ENCODE peak calls at places on chromosome 20, in six cellular contexts. A is astrocyte of the spinal cord; P is CD8-positive, alpha-beta T cell; B is natural killer cell; W is lower leg skin; Y is fibroblast of mammary gland. U is an unnamed sample.

GRCh38 chr20:58907481-58908137 is 55.1 kb downstream of the GNAS start:
- DNase-seq in A (peak), P (peak), B (peak), W (peak), Y (peak), U (no peak)

GRCh38 chr20:25280051-25280573 is 32.2 kb downstream of the PYGB start:
- DNase-seq in A (no peak), P (no peak), B (no peak), W (peak), Y (no peak), U (no peak)

GRCh38 chr20:62475819-62476073 is at the start of gene GATA5:
- DNase-seq in A (no peak), P (no peak), B (no peak), W (no peak), Y (no peak), U (no peak)

GRCh38 chr20:47392721-47393073 is 36.2 kb upstream of the ZMYND8 start:
- DNase-seq in A (no peak), P (no peak), B (no peak), W (no peak), Y (peak), U (no peak)

GRCh38 chr20:655730-656624 is 3.0 kb upstream of the SRXN1 start:
- DNase-seq in A (no peak), P (no peak), B (no peak), W (no peak), Y (no peak), U (no peak)

GRCh38 chr20:50450961-50451752 is 59.0 kb upstream of the PTPN1 start:
- DNase-seq in A (peak), P (no peak), B (peak), W (peak), Y (peak), U (no peak)

GRCh38 chr20:7650481-7650880 is 289.8 kb downstream of the HAO1 start:
- DNase-seq in A (peak), P (no peak), B (no peak), W (peak), Y (peak), U (no peak)

GRCh38 chr20:49230021-49230420 is 10.8 kb downstream of the DDX27 start:
- DNase-seq in A (no peak), P (no peak), B (no peak), W (no peak), Y (no peak), U (no peak)

GRCh38 chr20:49568491-49569151 is 684 bp upstream of the PTGIS start:
- DNase-seq in A (no peak), P (no peak), B (no peak), W (no peak), Y (no peak), U (no peak)

GRCh38 chr20:3168079-3168828 is 5.1 kb downstream of the LZTS3 start:
- DNase-seq in A (no peak), P (no peak), B (no peak), W (no peak), Y (no peak), U (peak)

GRCh38 chr20:53621482-53622246 is 28.0 kb upstream of the ZNF217 start:
- DNase-seq in A (peak), P (peak), B (no peak), W (peak), Y (peak), U (no peak)

GRCh38 chr20:1979116-1979778 is 14.6 kb downstream of the PDYN start:
- DNase-seq in A (no peak), P (no peak), B (no peak), W (no peak), Y (no peak), U (no peak)

GRCh38 chr20:324177-325042 is 942 bp upstream of the SOX12 start:
- DNase-seq in A (peak), P (peak), B (peak), W (peak), Y (peak), U (peak)

GRCh38 chr20:22346716-22347115 is 237.7 kb downstream of the FOXA2 start:
- DNase-seq in A (no peak), P (no peak), B (no peak), W (no peak), Y (no peak), U (no peak)

GRCh38 chr20:16541226-16541625 is 32.0 kb downstream of the KIF16B start:
- DNase-seq in A (no peak), P (no peak), B (no peak), W (no peak), Y (no peak), U (no peak)

GRCh38 chr20:53750827-53751393 is 157.3 kb upstream of the ZNF217 start:
- DNase-seq in A (peak), P (peak), B (peak), W (peak), Y (peak), U (no peak)

GRCh38 chr20:31670371-31671228 is 32.9 kb downstream of the COX4I2 start:
- DNase-seq in A (peak), P (no peak), B (no peak), W (peak), Y (no peak), U (no peak)

GRCh38 chr20:36644713-36645109 is 1.3 kb downstream of the SLA2 start:
- DNase-seq in A (no peak), P (no peak), B (no peak), W (no peak), Y (no peak), U (no peak)

GRCh38 chr20:50345712-50346371 is 155.2 kb downstream of the CEBPB start:
- DNase-seq in A (no peak), P (no peak), B (no peak), W (no peak), Y (no peak), U (no peak)

GRCh38 chr20:2136275-2136674 is 34.6 kb downstream of the STK35 start:
- DNase-seq in A (no peak), P (no peak), B (no peak), W (no peak), Y (no peak), U (no peak)

GRCh38 chr20:5080384-5080877 is 39.3 kb downstream of the PCNA start:
- DNase-seq in A (no peak), P (no peak), B (no peak), W (peak), Y (peak), U (no peak)

GRCh38 chr20:60152792-60153191 is 194.6 kb downstream of the CDH26 start:
- DNase-seq in A (no peak), P (no peak), B (no peak), W (no peak), Y (no peak), U (no peak)

GRCh38 chr20:61814244-61814643 is 251.4 kb downstream of the TAF4 start:
- DNase-seq in A (no peak), P (no peak), B (no peak), W (no peak), Y (no peak), U (no peak)

GRCh38 chr20:62816031-62816878 is 595 bp upstream of the COL9A3 start:
- DNase-seq in A (no peak), P (no peak), B (no peak), W (no peak), Y (no peak), U (no peak)

GRCh38 chr20:1376453-1377270 is 16.2 kb downstream of the FKBP1A start:
- DNase-seq in A (no peak), P (no peak), B (no peak), W (no peak), Y (no peak), U (no peak)

GRCh38 chr20:61185841-61186601 is 66.0 kb upstream of the CDH4 start:
- DNase-seq in A (peak), P (no peak), B (no peak), W (no peak), Y (peak), U (no peak)

GRCh38 chr20:3749087-3749688 is 16.7 kb downstream of the HSPA12B start:
- DNase-seq in A (no peak), P (no peak), B (no peak), W (no peak), Y (no peak), U (no peak)

DNA sequence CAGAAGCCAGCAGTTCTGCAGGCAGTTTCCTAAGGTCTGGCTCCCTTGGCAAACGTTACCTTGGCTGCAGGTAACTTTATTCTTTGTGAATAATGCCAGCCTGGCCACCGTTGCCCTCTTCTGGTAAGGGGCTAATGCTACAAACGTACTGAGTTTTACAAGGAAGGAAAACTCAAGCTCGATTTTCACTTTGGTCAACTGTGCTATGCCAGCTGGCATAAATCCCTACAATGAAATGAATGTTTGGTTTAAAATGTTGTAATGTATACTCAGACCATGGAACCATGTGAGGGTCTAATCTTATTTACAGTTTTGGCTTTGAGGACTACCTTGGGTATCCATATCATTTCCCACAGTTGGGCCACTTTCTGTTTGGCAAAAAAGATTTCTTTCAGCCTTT is 101.4 kb downstream of the SLX4IP start:
- DNase-seq in A (peak), P (no peak), B (no peak), W (no peak), Y (peak), U (no peak)
- TF ChIP-seq CTCF in A (peak), P (no peak), B (peak), W (no peak), Y (peak), U (peak)

GRCh38 chr20:56383334-56383733 is 8.7 kb downstream of the AURKA start:
- DNase-seq in A (no peak), P (no peak), B (no peak), W (no peak), Y (no peak), U (no peak)

GRCh38 chr20:56382696-56383095 is 9.3 kb downstream of the AURKA start:
- DNase-seq in A (no peak), P (no peak), B (no peak), W (no peak), Y (no peak), U (no peak)

GRCh38 chr20:56388882-56389281 is 3.1 kb downstream of the AURKA start:
- DNase-seq in A (no peak), P (no peak), B (no peak), W (no peak), Y (no peak), U (no peak)

GRCh38 chr20:56385130-56385529 is 6.9 kb downstream of the AURKA start:
- DNase-seq in A (no peak), P (no peak), B (no peak), W (no peak), Y (no peak), U (no peak)

DNA sequence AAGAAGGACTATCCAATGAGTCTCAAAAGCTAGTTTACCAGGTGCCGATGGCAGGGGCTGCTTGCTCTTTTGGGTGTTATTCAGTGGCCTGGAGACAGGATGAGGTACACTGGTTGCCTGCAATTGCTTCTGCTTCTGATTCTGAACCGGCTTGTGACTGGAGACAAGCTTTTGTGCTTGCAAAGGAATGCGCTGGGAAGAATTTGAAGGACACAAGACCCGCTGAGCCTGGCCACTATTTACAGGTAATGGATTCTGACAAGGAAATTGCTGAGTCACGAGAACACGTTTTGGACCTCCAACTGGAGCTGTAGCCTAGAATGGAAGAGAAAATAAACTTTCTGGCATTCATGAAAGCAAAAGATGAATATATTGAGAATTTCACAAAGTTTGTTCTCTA is 5.8 kb downstream of the AURKA start:
- DNase-seq in A (no peak), P (no peak), B (no peak), W (no peak), Y (no peak), U (no peak)
- TF ChIP-seq CTCF in A (no peak), P (no peak), B (no peak), W (no peak), Y (no peak), U (no peak)

GRCh38 chr20:38965264-38965663 is 3.1 kb downstream of the DHX35 start:
- DNase-seq in A (no peak), P (no peak), B (no peak), W (no peak), Y (no peak), U (no peak)

GRCh38 chr20:38962044-38962897 is at the start of gene DHX35:
- DNase-seq in A (peak), P (peak), B (peak), W (peak), Y (peak), U (peak)

GRCh38 chr20:38961530-38962043 is 557 bp upstream of the DHX35 start:
- DNase-seq in A (no peak), P (no peak), B (no peak), W (no peak), Y (no peak), U (no peak)

GRCh38 chr20:38963745-38964144 is 1.6 kb downstream of the DHX35 start:
- DNase-seq in A (no peak), P (no peak), B (no peak), W (no peak), Y (no peak), U (no peak)

GRCh38 chr20:38962898-38963484 is 847 bp downstream of the DHX35 start:
- DNase-seq in A (no peak), P (no peak), B (no peak), W (no peak), Y (no peak), U (no peak)
- TF ChIP-seq CTCF in A (no peak), P (no peak), B (no peak), W (no peak), Y (no peak), U (no peak)

GRCh38 chr20:44187054-44187762 is at the start of gene JPH2:
- DNase-seq in A (peak), P (no peak), B (no peak), W (peak), Y (peak), U (no peak)
- TF ChIP-seq CTCF in A (no peak), P (no peak), B (no peak), W (no peak), Y (no peak), U (no peak)

DNA sequence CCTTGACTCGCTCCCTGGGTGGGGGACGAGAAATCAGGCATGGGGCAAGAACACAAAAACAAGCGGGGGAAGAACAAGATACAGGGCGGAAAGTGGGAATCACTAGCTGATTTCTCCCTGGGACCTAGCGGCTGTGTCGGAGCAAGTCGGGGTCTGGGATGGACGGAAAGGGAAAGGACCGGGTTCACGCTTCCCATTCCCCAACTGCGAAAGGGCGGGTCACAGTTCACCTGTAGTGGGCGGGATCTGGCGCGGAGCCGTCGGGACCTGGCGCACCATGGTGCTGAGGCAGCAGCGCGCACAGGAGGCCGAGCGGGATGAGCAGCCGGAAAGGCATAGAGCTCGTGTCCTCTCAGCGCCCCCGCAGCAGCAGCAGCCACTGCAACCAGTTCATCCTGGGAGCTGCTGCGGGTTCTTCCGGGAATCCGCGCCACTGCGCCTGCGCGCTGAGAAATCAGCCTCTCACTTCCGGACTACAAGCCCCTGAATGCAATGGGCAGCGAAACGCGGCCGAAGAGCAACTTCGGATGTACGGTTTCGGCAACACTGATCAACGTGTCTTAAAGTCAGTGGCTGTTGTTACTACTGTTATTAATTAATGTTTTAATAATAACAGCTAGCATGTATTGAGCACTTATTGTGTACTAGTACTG is at the start of gene EDEM2:
- DNase-seq in A (peak), P (peak), B (peak), W (peak), Y (peak), U (peak)
- TF ChIP-seq CTCF in A (no peak), P (no peak), B (no peak), W (no peak), Y (no peak), U (no peak)

DNA sequence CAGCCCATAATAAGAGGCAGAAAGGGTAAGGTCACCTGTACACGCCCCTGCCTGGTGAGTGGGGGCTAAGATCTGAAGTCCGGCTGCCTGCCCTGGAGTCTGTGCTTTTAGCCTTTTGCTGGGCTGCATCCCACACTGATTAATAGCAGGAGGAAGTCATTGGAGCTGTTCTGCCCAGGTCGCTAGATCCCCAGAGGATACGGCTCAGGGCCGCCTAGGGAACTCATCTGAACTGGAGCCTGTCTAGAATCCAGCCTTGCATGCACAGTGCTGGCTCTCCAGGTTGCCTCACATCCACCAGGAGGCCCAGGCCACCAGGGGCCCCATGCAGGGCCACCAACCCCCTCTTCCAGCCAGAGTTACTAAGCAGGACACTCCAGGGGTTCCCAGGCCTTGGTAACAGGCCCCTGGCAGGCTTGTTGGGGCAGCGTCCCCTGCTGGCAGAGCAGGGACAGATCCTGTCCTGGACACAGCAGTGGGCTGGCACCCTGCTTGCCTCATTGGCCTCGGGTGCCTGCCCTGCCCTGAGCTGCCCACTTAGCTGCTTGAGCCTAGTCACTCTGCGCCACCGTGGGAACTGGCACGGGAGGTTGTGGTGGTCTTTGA is 35.3 kb downstream of the EFCAB8 start:
- DNase-seq in A (peak), P (no peak), B (no peak), W (no peak), Y (peak), U (no peak)
- TF ChIP-seq CTCF in A (peak), P (no peak), B (no peak), W (no peak), Y (peak), U (peak)

GRCh38 chr20:45343867-45344721 is 4.1 kb downstream of the SDC4 start:
- DNase-seq in A (peak), P (no peak), B (no peak), W (peak), Y (peak), U (no peak)
- TF ChIP-seq CTCF in A (no peak), P (no peak), B (no peak), W (no peak), Y (no peak), U (no peak)

GRCh38 chr20:45943613-45944012 is 9.1 kb downstream of the PCIF1 start:
- DNase-seq in A (no peak), P (no peak), B (no peak), W (no peak), Y (no peak), U (no peak)

GRCh38 chr20:45944151-45944964 is 9.9 kb downstream of the PCIF1 start:
- DNase-seq in A (peak), P (no peak), B (no peak), W (no peak), Y (peak), U (no peak)

GRCh38 chr20:45945678-45946148 is 11.2 kb downstream of the PCIF1 start:
- DNase-seq in A (peak), P (no peak), B (peak), W (no peak), Y (peak), U (no peak)

GRCh38 chr20:45946149-45946970 is 11.9 kb downstream of the PCIF1 start:
- DNase-seq in A (no peak), P (peak), B (peak), W (peak), Y (peak), U (no peak)

DNA sequence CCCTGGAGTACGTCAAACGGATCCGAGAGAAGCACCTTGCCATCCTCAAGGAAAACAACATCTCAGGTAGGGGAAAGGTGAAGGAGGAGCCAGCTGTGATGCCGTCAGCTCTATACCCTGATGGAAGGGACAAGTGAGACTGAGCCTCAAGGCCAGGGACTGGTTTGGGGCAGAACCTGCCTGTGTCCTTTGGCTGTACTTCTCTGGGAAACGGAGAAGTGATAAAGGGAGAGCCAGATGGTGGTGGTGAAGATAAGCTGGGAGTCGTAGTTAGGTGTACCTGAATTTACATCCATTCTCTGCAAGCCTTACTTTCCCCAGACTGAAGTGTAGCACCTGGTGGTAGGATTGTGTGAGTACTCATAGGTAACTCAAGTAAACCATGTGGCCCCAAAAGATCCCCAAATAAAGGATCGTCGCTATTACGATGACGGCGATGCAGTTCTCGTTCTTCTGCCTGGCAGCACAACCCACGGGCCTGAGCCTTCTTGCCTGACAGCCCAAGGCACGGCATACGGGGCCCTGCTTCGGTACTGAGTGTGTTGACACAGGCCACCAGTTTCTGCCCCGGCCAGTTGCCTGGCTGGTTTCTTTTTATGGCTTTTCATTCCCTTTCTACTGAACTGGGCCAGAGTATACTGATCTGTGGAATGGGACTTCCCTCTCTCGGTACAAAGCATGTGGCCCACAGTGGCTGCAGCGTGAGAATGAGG is 10.6 kb downstream of the PCIF1 start:
- DNase-seq in A (no peak), P (no peak), B (no peak), W (no peak), Y (no peak), U (no peak)
- TF ChIP-seq CTCF in A (no peak), P (no peak), B (no peak), W (no peak), Y (no peak), U (no peak)

U was measured in progenitor cell of endocrine pancreas.